ENCODE peak calls at places on chromosomes 16 and 17, in seven cellular contexts. G, A, T, U, J, I and L are unnamed samples.

GRCh38 chr17:30590086-30590485 is 112.9 kb downstream of the GOSR1 start:
- DNase-seq in I (no peak), G (no peak), J (no peak), A (no peak), T (no peak), U (no peak), L (no peak)

GRCh38 chr17:69228576-69228975 is at the start of gene ABCA10:
- DNase-seq in A (no peak), U (no peak), I (no peak), G (no peak), T (no peak), J (no peak), L (no peak)

GRCh38 chr16:17970816-17971291 is 365.7 kb downstream of the NPIPA8 start:
- DNase-seq in G (no peak), U (no peak), A (no peak), T (no peak), J (no peak), I (no peak), L (no peak)

GRCh38 chr17:67624886-67625656 is 92.7 kb upstream of the NOL11 start:
- DNase-seq in T (no peak), I (no peak), J (no peak), U (no peak), A (no peak), G (peak; percentile 21), L (no peak)

GRCh38 chr16:89375021-89375420 is 115.3 kb downstream of the ANKRD11 start:
- DNase-seq in T (no peak), I (no peak), A (no peak), U (peak; percentile 61), G (no peak), J (no peak), L (no peak)

GRCh38 chr17:56499799-56500388 is 93.6 kb upstream of the NOG start:
- DNase-seq in T (no peak), J (no peak), G (no peak), A (no peak), U (peak; percentile 38), I (peak; percentile 9), L (peak; percentile 64)

GRCh38 chr17:83086907-83087787 is 7.7 kb downstream of the METRNL start:
- DNase-seq in G (no peak), A (no peak), T (no peak), I (no peak), U (no peak), J (no peak), L (no peak)

GRCh38 chr16:87653234-87653633 is 50.9 kb downstream of the JPH3 start:
- DNase-seq in J (no peak), I (peak; percentile 6), T (no peak), A (peak; percentile 60), U (no peak), G (no peak), L (peak; percentile 41)

GRCh38 chr17:50421308-50422031 is 4.5 kb upstream of the ACSF2 start:
- DNase-seq in U (peak; percentile 32), G (no peak), A (no peak), T (no peak), I (peak; percentile 80), J (no peak), L (no peak)

GRCh38 chr16:27326738-27327585 is 13.2 kb downstream of the IL4R start:
- DNase-seq in I (peak; percentile 97), G (no peak), A (peak; percentile 84), U (peak; percentile 78), J (no peak), T (peak; percentile 96), L (peak; percentile 72)

GRCh38 chr16:5214466-5214865 is 116.9 kb upstream of the EEF2KMT start:
- DNase-seq in A (no peak), U (no peak), T (no peak), G (no peak), I (no peak), J (no peak), L (no peak)

GRCh38 chr17:31858647-31859486 is at the start of gene COPRS:
- DNase-seq in G (peak; percentile 73), I (peak; percentile 54), A (peak; percentile 81), U (peak; percentile 89), J (peak; percentile 72), T (peak; percentile 95), L (peak; percentile 87)

GRCh38 chr17:50546701-50547034 is 306 bp upstream of the SPATA20 start:
- DNase-seq in A (no peak), J (no peak), I (no peak), T (no peak), U (no peak), G (no peak), L (no peak)

GRCh38 chr17:42098747-42099399 is 600 bp upstream of the ZNF385C start:
- DNase-seq in T (no peak), G (no peak), J (no peak), I (no peak), U (no peak), A (no peak), L (no peak)

GRCh38 chr16:66335704-66336329 is 30.7 kb upstream of the CDH5 start:
- DNase-seq in A (no peak), J (no peak), I (no peak), G (peak; percentile 97), T (no peak), U (no peak), L (no peak)